ENCODE peak calls at places on chromosome 2, in nine cellular contexts. S, V, R, L, B, D, N, G and Q are unnamed samples.

GRCh38 chr2:8515390-8515761 is 166.5 kb upstream of the ID2 start:
- DNase-seq in S (no peak), R (no peak), G (no peak), B (no peak), V (no peak), D (no peak), L (no peak), N (no peak), Q (no peak)

GRCh38 chr2:11103984-11104793 is 51.1 kb upstream of the SLC66A3 start:
- DNase-seq in D (no peak), S (no peak), L (no peak), V (no peak), R (no peak), N (no peak), G (no peak), B (no peak), Q (no peak)

GRCh38 chr2:151007365-151007764 is 254.3 kb downstream of the RBM43 start:
- DNase-seq in B (no peak), V (peak; percentile 95), G (no peak), D (no peak), R (peak; percentile 28), L (peak; percentile 11), N (no peak), S (no peak), Q (no peak)

GRCh38 chr2:43486604-43487003 is 109.2 kb downstream of the THADA start:
- DNase-seq in G (no peak), B (no peak), R (no peak), D (no peak), V (no peak), L (no peak), N (no peak), S (no peak), Q (no peak)

GRCh38 chr2:71544919-71545571 is 91.7 kb downstream of the DYSF start:
- DNase-seq in N (peak; percentile 15), S (no peak), V (no peak), D (no peak), R (no peak), G (no peak), B (peak; percentile 21), L (no peak), Q (no peak)

GRCh38 chr2:172259835-172260234 is 157.1 kb upstream of the DLX2 start:
- DNase-seq in R (no peak), L (no peak), S (no peak), D (no peak), B (no peak), N (no peak), V (no peak), G (no peak), Q (no peak)

GRCh38 chr2:159262904-159263303 is 23.6 kb downstream of the WDSUB1 start:
- DNase-seq in R (no peak), N (no peak), G (no peak), S (no peak), L (no peak), B (no peak), V (no peak), D (no peak), Q (peak; percentile 6)

GRCh38 chr2:53498210-53498609 is 269.4 kb upstream of the CHAC2 start:
- DNase-seq in V (peak; percentile 51), D (no peak), B (peak; percentile 66), N (no peak), L (no peak), S (no peak), G (peak; percentile 4), R (peak; percentile 20), Q (peak; percentile 25)

GRCh38 chr2:127125821-127126220 is 18.9 kb upstream of the BIN1 start:
- DNase-seq in R (no peak), L (no peak), V (no peak), B (no peak), N (no peak), G (no peak), S (no peak), D (no peak), Q (no peak)

GRCh38 chr2:129103922-129104878 is 785.5 kb upstream of the HS6ST1 start:
- DNase-seq in G (no peak), S (no peak), V (peak; percentile 86), B (no peak), D (no peak), N (no peak), L (no peak), R (no peak), Q (no peak)

GRCh38 chr2:8409461-8410260 is 272.2 kb upstream of the ID2 start:
- DNase-seq in R (no peak), D (no peak), V (no peak), L (no peak), S (no peak), N (no peak), B (no peak), G (no peak), Q (no peak)

GRCh38 chr2:122564843-122565242 is 809.4 kb downstream of the TSN start:
- DNase-seq in L (no peak), N (no peak), D (no peak), G (no peak), B (no peak), S (no peak), V (no peak), R (no peak), Q (no peak)

GRCh38 chr2:178928077-178928476 is 120.9 kb upstream of the TTN start:
- DNase-seq in B (no peak), D (no peak), N (no peak), L (no peak), R (no peak), S (no peak), G (no peak), V (no peak), Q (no peak)

GRCh38 chr2:191382801-191383200 is 137.6 kb downstream of the MYO1B start:
- DNase-seq in V (peak; percentile 48), B (peak; percentile 75), L (no peak), N (peak; percentile 59), R (no peak), S (no peak), G (peak; percentile 94), D (no peak), Q (no peak)